ENCODE peak calls at places on chromosomes 6 and 20, in nine cellular contexts. One of them, this sample, is unnamed.

GRCh38 chr6:139342957-139343750 is 31.3 kb downstream of the CITED2 start:
- DNase-seq in AG04450: no peak
- DNase-seq in stimulated activated CD4-positive, alpha-beta T cell treated with anti-CD3 and anti-CD28 coated beads, Interleukin-15, amount 100 ng/mL, for 24 hours: no peak
- DNase-seq in HS-27A: no peak
- DNase-seq in AG08396: no peak
- DNase-seq in nephron progenitor cell: no peak
- DNase-seq in KG1: no peak
- DNase-seq in GM18507: no peak
- DNase-seq in CD8-positive, alpha-beta T cell: no peak
- DNase-seq in this sample: no peak

GRCh38 chr20:59643616-59644061 is 39.3 kb downstream of the PHACTR3 start:
- DNase-seq in AG08396: no peak
- DNase-seq in HS-27A: no peak
- DNase-seq in stimulated activated CD4-positive, alpha-beta T cell treated with anti-CD3 and anti-CD28 coated beads, Interleukin-15, amount 100 ng/mL, for 24 hours: no peak
- DNase-seq in GM18507: no peak
- DNase-seq in nephron progenitor cell: no peak
- DNase-seq in CD8-positive, alpha-beta T cell: no peak
- DNase-seq in KG1: no peak
- DNase-seq in AG04450: no peak
- DNase-seq in this sample: no peak

GRCh38 chr20:1266167-1266973 is at the start of gene SNPH:
- DNase-seq in AG08396: peak
- DNase-seq in AG04450: peak
- DNase-seq in stimulated activated CD4-positive, alpha-beta T cell treated with anti-CD3 and anti-CD28 coated beads, Interleukin-15, amount 100 ng/mL, for 24 hours: peak
- DNase-seq in HS-27A: peak
- DNase-seq in nephron progenitor cell: peak
- DNase-seq in CD8-positive, alpha-beta T cell: peak
- DNase-seq in GM18507: peak
- DNase-seq in KG1: peak
- DNase-seq in this sample: no peak

GRCh38 chr20:60057866-60058807 is 99.9 kb downstream of the CDH26 start:
- DNase-seq in GM18507: no peak
- DNase-seq in AG04450: no peak
- DNase-seq in stimulated activated CD4-positive, alpha-beta T cell treated with anti-CD3 and anti-CD28 coated beads, Interleukin-15, amount 100 ng/mL, for 24 hours: peak
- DNase-seq in nephron progenitor cell: peak
- DNase-seq in KG1: peak
- DNase-seq in AG08396: no peak
- DNase-seq in CD8-positive, alpha-beta T cell: peak
- DNase-seq in HS-27A: no peak
- DNase-seq in this sample: no peak

GRCh38 chr6:14396392-14396791 is 278.8 kb downstream of the CD83 start:
- DNase-seq in AG04450: no peak
- DNase-seq in stimulated activated CD4-positive, alpha-beta T cell treated with anti-CD3 and anti-CD28 coated beads, Interleukin-15, amount 100 ng/mL, for 24 hours: no peak
- DNase-seq in AG08396: no peak
- DNase-seq in CD8-positive, alpha-beta T cell: no peak
- DNase-seq in nephron progenitor cell: no peak
- DNase-seq in GM18507: no peak
- DNase-seq in HS-27A: no peak
- DNase-seq in KG1: no peak
- DNase-seq in this sample: no peak

GRCh38 chr6:109447878-109448555 is 7.5 kb downstream of the SMPD2 start:
- DNase-seq in AG08396: no peak
- DNase-seq in AG04450: no peak
- DNase-seq in KG1: no peak
- DNase-seq in HS-27A: no peak
- DNase-seq in stimulated activated CD4-positive, alpha-beta T cell treated with anti-CD3 and anti-CD28 coated beads, Interleukin-15, amount 100 ng/mL, for 24 hours: no peak
- DNase-seq in GM18507: no peak
- DNase-seq in CD8-positive, alpha-beta T cell: no peak
- DNase-seq in nephron progenitor cell: no peak
- DNase-seq in this sample: no peak

GRCh38 chr6:4074478-4075235 is 4.3 kb downstream of the FAM217A start:
- DNase-seq in AG04450: no peak
- DNase-seq in stimulated activated CD4-positive, alpha-beta T cell treated with anti-CD3 and anti-CD28 coated beads, Interleukin-15, amount 100 ng/mL, for 24 hours: no peak
- DNase-seq in KG1: no peak
- DNase-seq in GM18507: no peak
- DNase-seq in CD8-positive, alpha-beta T cell: no peak
- DNase-seq in HS-27A: no peak
- DNase-seq in AG08396: no peak
- DNase-seq in nephron progenitor cell: no peak
- DNase-seq in this sample: no peak

GRCh38 chr20:50226093-50226974 is 35.7 kb downstream of the CEBPB start:
- DNase-seq in AG04450: no peak
- DNase-seq in nephron progenitor cell: no peak
- DNase-seq in KG1: no peak
- DNase-seq in HS-27A: no peak
- DNase-seq in AG08396: peak
- DNase-seq in GM18507: no peak
- DNase-seq in stimulated activated CD4-positive, alpha-beta T cell treated with anti-CD3 and anti-CD28 coated beads, Interleukin-15, amount 100 ng/mL, for 24 hours: peak
- DNase-seq in CD8-positive, alpha-beta T cell: no peak
- DNase-seq in this sample: no peak

GRCh38 chr6:30912746-30913520 is 1.1 kb upstream of the VARS2 start:
- DNase-seq in GM18507: no peak
- DNase-seq in CD8-positive, alpha-beta T cell: no peak
- DNase-seq in nephron progenitor cell: no peak
- DNase-seq in AG04450: no peak
- DNase-seq in KG1: no peak
- DNase-seq in stimulated activated CD4-positive, alpha-beta T cell treated with anti-CD3 and anti-CD28 coated beads, Interleukin-15, amount 100 ng/mL, for 24 hours: no peak
- DNase-seq in AG08396: no peak
- DNase-seq in HS-27A: no peak
- DNase-seq in this sample: no peak

GRCh38 chr6:37696841-37697735 is 595 bp downstream of the MDGA1 start:
- DNase-seq in HS-27A: no peak
- DNase-seq in AG04450: no peak
- DNase-seq in KG1: no peak
- DNase-seq in CD8-positive, alpha-beta T cell: peak
- DNase-seq in AG08396: peak
- DNase-seq in GM18507: no peak
- DNase-seq in nephron progenitor cell: peak
- DNase-seq in stimulated activated CD4-positive, alpha-beta T cell treated with anti-CD3 and anti-CD28 coated beads, Interleukin-15, amount 100 ng/mL, for 24 hours: peak
- DNase-seq in this sample: no peak

GRCh38 chr20:17625246-17626051 is 55.6 kb downstream of the DSTN start:
- DNase-seq in HS-27A: no peak
- DNase-seq in CD8-positive, alpha-beta T cell: no peak
- DNase-seq in AG08396: no peak
- DNase-seq in nephron progenitor cell: no peak
- DNase-seq in stimulated activated CD4-positive, alpha-beta T cell treated with anti-CD3 and anti-CD28 coated beads, Interleukin-15, amount 100 ng/mL, for 24 hours: no peak
- DNase-seq in KG1: no peak
- DNase-seq in GM18507: no peak
- DNase-seq in AG04450: no peak
- DNase-seq in this sample: no peak

GRCh38 chr6:40999498-41000070 is 39.4 kb downstream of the UNC5CL start:
- DNase-seq in CD8-positive, alpha-beta T cell: no peak
- DNase-seq in KG1: no peak
- DNase-seq in stimulated activated CD4-positive, alpha-beta T cell treated with anti-CD3 and anti-CD28 coated beads, Interleukin-15, amount 100 ng/mL, for 24 hours: peak
- DNase-seq in nephron progenitor cell: peak
- DNase-seq in AG08396: peak
- DNase-seq in AG04450: no peak
- DNase-seq in HS-27A: no peak
- DNase-seq in GM18507: peak
- DNase-seq in this sample: no peak

GRCh38 chr20:48999890-49000870 is 45.9 kb upstream of the CSE1L start:
- DNase-seq in nephron progenitor cell: no peak
- DNase-seq in stimulated activated CD4-positive, alpha-beta T cell treated with anti-CD3 and anti-CD28 coated beads, Interleukin-15, amount 100 ng/mL, for 24 hours: no peak
- DNase-seq in AG08396: no peak
- DNase-seq in GM18507: no peak
- DNase-seq in HS-27A: no peak
- DNase-seq in AG04450: no peak
- DNase-seq in CD8-positive, alpha-beta T cell: no peak
- DNase-seq in KG1: no peak
- DNase-seq in this sample: no peak

GRCh38 chr20:44018684-44019637 is 104.3 kb downstream of the TOX2 start:
- DNase-seq in nephron progenitor cell: no peak
- DNase-seq in CD8-positive, alpha-beta T cell: no peak
- DNase-seq in KG1: no peak
- DNase-seq in GM18507: no peak
- DNase-seq in AG04450: no peak
- DNase-seq in AG08396: no peak
- DNase-seq in stimulated activated CD4-positive, alpha-beta T cell treated with anti-CD3 and anti-CD28 coated beads, Interleukin-15, amount 100 ng/mL, for 24 hours: no peak
- DNase-seq in HS-27A: no peak
- DNase-seq in this sample: no peak

GRCh38 chr20:1718604-1719384 is 61.2 kb upstream of the SIRPG start:
- DNase-seq in HS-27A: peak
- DNase-seq in stimulated activated CD4-positive, alpha-beta T cell treated with anti-CD3 and anti-CD28 coated beads, Interleukin-15, amount 100 ng/mL, for 24 hours: no peak
- DNase-seq in CD8-positive, alpha-beta T cell: no peak
- DNase-seq in AG04450: no peak
- DNase-seq in nephron progenitor cell: no peak
- DNase-seq in KG1: no peak
- DNase-seq in GM18507: no peak
- DNase-seq in AG08396: peak
- DNase-seq in this sample: peak

GRCh38 chr20:4190792-4191519 is 175.6 kb upstream of the RNF24 start:
- DNase-seq in HS-27A: no peak
- DNase-seq in CD8-positive, alpha-beta T cell: no peak
- DNase-seq in nephron progenitor cell: no peak
- DNase-seq in stimulated activated CD4-positive, alpha-beta T cell treated with anti-CD3 and anti-CD28 coated beads, Interleukin-15, amount 100 ng/mL, for 24 hours: no peak
- DNase-seq in KG1: no peak
- DNase-seq in AG08396: no peak
- DNase-seq in AG04450: no peak
- DNase-seq in GM18507: no peak
- DNase-seq in this sample: no peak

GRCh38 chr6:35376282-35376681 is 33.9 kb downstream of the PPARD start:
- DNase-seq in stimulated activated CD4-positive, alpha-beta T cell treated with anti-CD3 and anti-CD28 coated beads, Interleukin-15, amount 100 ng/mL, for 24 hours: no peak
- DNase-seq in KG1: no peak
- DNase-seq in HS-27A: no peak
- DNase-seq in nephron progenitor cell: no peak
- DNase-seq in GM18507: no peak
- DNase-seq in AG08396: no peak
- DNase-seq in AG04450: no peak
- DNase-seq in CD8-positive, alpha-beta T cell: no peak
- DNase-seq in this sample: no peak

GRCh38 chr6:144145546-144145945 is 4.8 kb upstream of the STX11 start:
- DNase-seq in stimulated activated CD4-positive, alpha-beta T cell treated with anti-CD3 and anti-CD28 coated beads, Interleukin-15, amount 100 ng/mL, for 24 hours: no peak
- DNase-seq in AG08396: no peak
- DNase-seq in nephron progenitor cell: no peak
- DNase-seq in CD8-positive, alpha-beta T cell: no peak
- DNase-seq in AG04450: no peak
- DNase-seq in GM18507: no peak
- DNase-seq in KG1: no peak
- DNase-seq in HS-27A: no peak
- DNase-seq in this sample: no peak

This sample was measured in GOT3.